ENCODE peak calls at places on chromosome 11, in six cellular contexts. L is testis, G is WERI-Rb-1, S is prostate gland, N is left ventricle myocardium inferior, K is K562. F is an unnamed sample.

GRCh38 chr11:61353109-61354067 is 8.3 kb downstream of the CYB561A3 start:
- DNase-seq in K (no peak), S (no peak), G (no peak), N (no peak), L (no peak), F (no peak)

GRCh38 chr11:11082651-11083050 is 224.8 kb upstream of the ZBED5 start:
- DNase-seq in G (no peak), L (no peak), N (no peak), K (no peak), S (no peak), F (no peak)

GRCh38 chr11:69209038-69209350 is 53.3 kb downstream of the SMIM38 start:
- DNase-seq in S (no peak), N (no peak), L (no peak), K (no peak), G (no peak), F (no peak)

GRCh38 chr11:119167933-119168332 is 592 bp upstream of the NLRX1 start:
- DNase-seq in G (no peak), N (no peak), L (no peak), S (no peak), K (no peak), F (no peak)

GRCh38 chr11:43567396-43567975 is 113.1 kb upstream of the HSD17B12 start:
- DNase-seq in N (no peak), G (no peak), L (no peak), S (no peak), K (peak), F (no peak)

GRCh38 chr11:134069996-134070845 is 1.3 kb downstream of the JAM3 start:
- DNase-seq in S (no peak), N (no peak), K (no peak), L (peak), G (no peak), F (no peak)

GRCh38 chr11:2787816-2788750 is 88.3 kb upstream of the KCNQ1OT1 start:
- DNase-seq in K (peak), S (peak), L (peak), G (no peak), N (peak), F (no peak)

GRCh38 chr11:58771458-58771855 is 39.7 kb upstream of the GLYAT start:
- DNase-seq in K (peak), S (no peak), N (no peak), L (no peak), G (no peak), F (no peak)

GRCh38 chr11:1073261-1073724 is 1.4 kb upstream of the MUC2 start:
- DNase-seq in S (peak), G (peak), N (peak), K (no peak), L (peak), F (peak)

GRCh38 chr11:120182790-120183491 is 27.9 kb upstream of the OAF start:
- DNase-seq in L (peak), K (peak), N (peak), S (no peak), G (peak), F (no peak)

GRCh38 chr11:120610101-120610500 is 98.6 kb downstream of the GRIK4 start:
- DNase-seq in S (no peak), L (no peak), G (no peak), K (no peak), N (no peak), F (no peak)

GRCh38 chr11:115132829-115133228 is 371.4 kb downstream of the CADM1 start:
- DNase-seq in S (no peak), G (peak), K (peak), N (no peak), L (peak), F (no peak)

GRCh38 chr11:72724851-72725730 is 27.1 kb downstream of the ARAP1 start:
- DNase-seq in S (peak), L (peak), K (peak), N (peak), G (peak), F (no peak)

GRCh38 chr11:118898400-118899295 is 15.0 kb downstream of the CXCR5 start:
- DNase-seq in L (no peak), N (no peak), K (no peak), S (no peak), G (no peak), F (no peak)

GRCh38 chr11:73297702-73298101 is 10.4 kb upstream of the ARHGEF17 start:
- DNase-seq in N (no peak), K (no peak), S (no peak), G (no peak), L (no peak), F (no peak)

GRCh38 chr11:27294654-27295053 is 68.4 kb downstream of the CCDC34 start:
- DNase-seq in L (no peak), K (no peak), G (no peak), N (no peak), S (peak), F (no peak)

GRCh38 chr11:83219095-83219494 is 25.6 kb downstream of the ANKRD42 start:
- DNase-seq in G (peak), K (peak), S (no peak), L (no peak), N (no peak), F (no peak)

GRCh38 chr11:73393479-73394415 is 17.5 kb downstream of the RELT start:
- DNase-seq in K (peak), G (peak), L (peak), S (peak), N (peak), F (peak)

GRCh38 chr11:77126861-77127673 is 979 bp upstream of the MYO7A start:
- DNase-seq in G (peak), S (no peak), K (peak), N (peak), L (peak), F (peak)

GRCh38 chr11:613369-613968 is 2.3 kb downstream of the IRF7 start:
- DNase-seq in G (peak), K (peak), S (peak), N (peak), L (peak), F (peak)

GRCh38 chr11:109838034-109838433 is 255.2 kb upstream of the ZC3H12C start:
- DNase-seq in G (no peak), K (no peak), L (no peak), N (no peak), S (no peak), F (no peak)

GRCh38 chr11:17400048-17400775 is 11.8 kb upstream of the KCNJ11 start:
- DNase-seq in S (no peak), K (no peak), L (no peak), G (no peak), N (no peak), F (no peak)

GRCh38 chr11:17581732-17582053 is 34.6 kb downstream of the OTOG start:
- DNase-seq in S (no peak), G (no peak), N (no peak), L (no peak), K (no peak), F (no peak)

GRCh38 chr11:23680488-23681230 is 816.2 kb upstream of the LUZP2 start:
- DNase-seq in L (no peak), G (no peak), S (no peak), K (no peak), N (no peak), F (peak)

GRCh38 chr11:70573701-70574151 is 175.4 kb downstream of the CTTN start:
- DNase-seq in G (no peak), N (no peak), S (no peak), L (no peak), K (no peak), F (peak)

GRCh38 chr11:7577883-7578242 is 64.1 kb downstream of the PPFIBP2 start:
- DNase-seq in S (peak), G (no peak), L (no peak), N (no peak), K (peak), F (no peak)

GRCh38 chr11:119062779-119063178 is 4.8 kb upstream of the VPS11 start:
- DNase-seq in L (peak), G (no peak), K (peak), S (no peak), N (no peak), F (no peak)

GRCh38 chr11:70303070-70303469 is 32.6 kb downstream of the PPFIA1 start:
- DNase-seq in N (no peak), L (no peak), K (no peak), G (no peak), S (no peak), F (no peak)

GRCh38 chr11:72807021-72807693 is 7.1 kb upstream of the ATG16L2 start:
- DNase-seq in K (no peak), L (no peak), N (no peak), G (no peak), S (no peak), F (no peak)

GRCh38 chr11:100930185-100930778 is 199.3 kb downstream of the PGR start:
- DNase-seq in G (no peak), S (peak), L (no peak), K (peak), N (no peak), F (no peak)

GRCh38 chr11:1890856-1891830 is 552 bp downstream of the PRR33 start:
- DNase-seq in K (no peak), L (no peak), S (no peak), G (no peak), N (no peak), F (no peak)

GRCh38 chr11:128039140-128040021 is 548.0 kb downstream of the ETS1 start:
- DNase-seq in K (no peak), S (peak), N (no peak), G (no peak), L (no peak), F (peak)

GRCh38 chr11:128453444-128454336 is 133.7 kb downstream of the ETS1 start:
- DNase-seq in L (peak), K (no peak), N (peak), G (no peak), S (peak), F (no peak)

GRCh38 chr11:63841554-63841953 is 2.6 kb downstream of the MARK2 start:
- DNase-seq in N (no peak), L (no peak), G (no peak), S (peak), K (no peak), F (peak)

GRCh38 chr11:66081505-66081904 is 11.4 kb downstream of the PACS1 start:
- DNase-seq in N (peak), G (no peak), K (peak), L (peak), S (peak), F (peak)

GRCh38 chr11:109034341-109034696 is 369.4 kb downstream of the DDX10 start:
- DNase-seq in K (no peak), S (no peak), N (no peak), L (no peak), G (no peak), F (no peak)

GRCh38 chr11:17875908-17876307 is 136.9 kb downstream of the SERGEF start:
- DNase-seq in G (no peak), S (no peak), N (no peak), L (no peak), K (no peak), F (no peak)

GRCh38 chr11:78662811-78663210 is 88.1 kb upstream of the NARS2 start:
- DNase-seq in S (no peak), G (no peak), N (no peak), L (no peak), K (no peak), F (no peak)

GRCh38 chr11:90646706-90647105 is 423.9 kb upstream of the CHORDC1 start:
- DNase-seq in L (no peak), K (no peak), S (no peak), G (no peak), N (no peak), F (no peak)

GRCh38 chr11:123065634-123066033 is 3.7 kb upstream of the HSPA8 start:
- DNase-seq in S (no peak), K (no peak), G (no peak), N (no peak), L (no peak), F (no peak)

GRCh38 chr11:62540804-62541671 is 5.6 kb downstream of the AHNAK start:
- DNase-seq in S (no peak), K (no peak), L (no peak), G (no peak), N (peak), F (no peak)

GRCh38 chr11:62542750-62543567 is 3.6 kb downstream of the AHNAK start:
- DNase-seq in K (peak), S (peak), G (peak), N (peak), L (peak), F (peak)

GRCh38 chr11:62543680-62544444 is 2.7 kb downstream of the AHNAK start:
- DNase-seq in L (no peak), N (no peak), G (no peak), S (peak), K (no peak), F (no peak)

GRCh38 chr11:62544521-62545436 is 1.8 kb downstream of the AHNAK start:
- DNase-seq in L (no peak), K (peak), N (peak), S (no peak), G (no peak), F (no peak)

DNA sequence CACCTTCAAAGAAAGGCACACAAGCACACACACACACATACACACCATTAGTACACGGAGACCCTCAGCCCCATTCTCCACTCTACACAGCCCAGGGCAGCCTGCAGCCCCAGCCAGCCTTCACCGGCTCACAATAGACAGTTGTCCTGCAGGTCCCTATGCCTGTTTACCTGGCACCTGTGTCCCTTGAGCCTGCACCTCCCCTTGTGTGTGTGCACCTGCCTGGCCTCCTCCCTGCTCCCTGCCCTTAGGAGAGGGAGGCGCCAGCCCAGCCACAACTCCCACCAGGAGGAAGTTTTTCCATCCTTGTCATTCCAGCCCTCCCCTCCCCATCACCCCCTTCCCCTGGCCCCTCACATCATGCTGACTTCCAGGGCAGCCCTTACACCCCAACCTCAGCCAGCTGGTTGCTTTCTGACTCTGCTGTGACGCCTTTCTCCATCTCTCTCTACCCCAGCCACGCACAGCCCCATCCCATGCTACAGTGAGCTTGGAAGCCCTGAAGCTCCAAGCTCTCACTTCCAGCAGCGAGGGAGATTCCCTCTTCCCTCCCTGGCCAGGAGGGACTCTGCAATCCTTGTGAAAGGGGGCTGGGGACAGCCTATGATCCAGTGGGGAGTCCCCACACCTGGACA is 4.4 kb downstream of the AHNAK start:
- DNase-seq in G (no peak), S (no peak), K (no peak), N (no peak), L (no peak), F (no peak)
- H3K27ac ChIP-seq in G (no peak), S (peak), K (peak), N (peak), L (peak), F (peak)

DNA sequence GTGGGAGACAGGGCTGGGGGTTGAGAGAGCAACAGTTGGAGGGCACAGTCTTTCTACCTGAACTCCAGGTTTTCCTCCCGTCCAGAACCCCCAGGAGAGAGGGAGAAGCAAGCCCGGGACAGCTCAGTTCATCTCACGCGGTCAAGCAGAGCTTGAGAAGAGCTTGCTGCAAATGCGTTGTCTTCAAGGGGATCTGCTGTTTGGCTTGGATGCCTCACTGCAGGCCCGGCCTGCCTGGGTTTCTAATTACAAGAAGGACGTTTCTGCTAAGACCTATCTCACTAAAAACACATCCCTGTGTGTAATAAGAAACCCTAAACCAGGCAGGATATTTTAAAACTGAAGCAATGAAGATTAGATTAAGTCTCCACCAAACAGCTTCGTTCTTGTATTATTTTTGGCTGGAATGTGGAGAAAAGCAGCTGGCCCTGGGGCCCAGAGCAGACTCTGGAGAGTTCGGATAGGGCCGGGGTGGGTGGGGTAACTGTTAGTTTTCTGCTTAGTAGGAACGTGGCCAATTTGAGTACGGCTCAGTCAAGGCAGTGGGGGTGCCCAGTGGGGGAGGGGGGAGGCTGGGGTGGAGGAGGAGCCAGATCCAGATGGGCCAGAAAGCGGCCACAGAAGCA is 6.0 kb downstream of the PKNOX2 start:
- DNase-seq in L (peak), K (peak), S (no peak), N (peak), G (peak), F (no peak)
- H3K4me3 ChIP-seq in L (no peak), K (no peak), S (no peak), N (peak), G (peak), F (no peak)

DNA sequence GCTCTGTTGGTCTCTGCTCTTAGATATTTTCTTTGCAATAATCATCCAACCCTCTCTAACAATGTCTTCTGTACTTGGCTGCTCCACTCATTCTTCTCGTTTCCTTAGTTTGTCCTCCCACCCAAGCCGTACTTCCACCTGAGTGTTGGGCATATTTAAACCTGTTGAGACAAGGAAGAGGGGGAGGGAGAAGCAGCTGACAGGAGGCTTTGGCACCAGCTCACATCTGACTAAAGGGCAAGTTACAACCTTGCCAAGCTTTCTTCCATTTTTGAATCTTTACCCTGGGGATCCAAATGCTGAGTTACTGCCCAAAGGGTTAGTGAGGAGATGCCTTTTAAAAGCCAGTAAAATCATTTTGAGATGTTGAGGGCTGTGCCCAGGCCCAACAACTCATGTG is 114.2 kb upstream of the SESN3 start:
- DNase-seq in G (no peak), S (peak), K (no peak), N (no peak), L (no peak), F (no peak)
- H3K27ac ChIP-seq in G (no peak), S (no peak), K (no peak), N (no peak), L (no peak), F (no peak)

GRCh38 chr11:32434116-32434386 is 1.3 kb downstream of the WT1 start:
- DNase-seq in L (no peak), S (no peak), N (no peak), G (no peak), K (no peak), F (no peak)
- H3K4me3 ChIP-seq in L (peak), S (no peak), N (peak), G (no peak), K (peak), F (peak)

DNA sequence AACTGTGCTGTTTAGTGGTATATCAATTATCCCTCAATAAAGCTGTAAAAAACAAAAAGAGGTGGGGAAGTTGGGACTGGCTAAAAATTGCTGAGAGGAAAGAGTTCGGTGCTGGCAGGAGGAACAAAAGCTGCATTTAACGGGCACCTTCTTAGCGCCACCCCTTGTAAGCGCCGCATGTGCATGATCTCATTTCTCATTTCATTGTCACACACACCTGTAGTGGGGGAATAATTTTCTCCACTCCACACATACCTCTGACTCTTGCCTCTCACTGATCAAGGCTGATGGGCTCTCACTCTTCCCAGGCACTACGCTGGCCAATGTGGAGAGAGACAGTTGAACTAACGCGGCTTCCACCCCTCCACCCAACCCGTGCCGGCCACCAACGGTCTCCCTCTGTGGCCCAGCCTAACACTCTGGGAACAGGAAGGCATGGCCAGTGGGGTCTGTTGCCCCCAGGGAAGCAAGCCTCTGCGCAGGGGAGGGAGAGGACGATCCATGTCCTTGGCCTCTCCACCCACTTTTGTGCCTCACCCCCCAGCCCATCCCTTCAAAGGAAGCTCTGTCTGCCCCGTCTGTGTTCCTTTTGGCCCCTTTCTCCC is 186.7 kb upstream of the SYT13 start:
- DNase-seq in S (no peak), K (no peak), N (no peak), L (no peak), G (no peak), F (no peak)
- H3K27ac ChIP-seq in S (no peak), K (no peak), N (no peak), L (no peak), G (no peak), F (no peak)

GRCh38 chr11:86211619-86212018 is 32.9 kb upstream of the EED start:
- DNase-seq in G (no peak), L (no peak), K (peak), N (no peak), S (no peak), F (no peak)
- H3K4me3 ChIP-seq in G (no peak), L (no peak), K (no peak), N (no peak), S (no peak), F (no peak)

GRCh38 chr11:12222099-12222751 is 111.8 kb downstream of the MICAL2 start:
- DNase-seq in G (peak), K (no peak), L (peak), S (no peak), N (peak), F (peak)

GRCh38 chr11:12224537-12224893 is 114.1 kb downstream of the MICAL2 start:
- DNase-seq in N (peak), G (no peak), S (peak), L (peak), K (no peak), F (peak)

GRCh38 chr11:12223771-12224536 is 113.6 kb downstream of the MICAL2 start:
- DNase-seq in G (peak), K (no peak), S (peak), N (no peak), L (no peak), F (no peak)

GRCh38 chr11:12226093-12226492 is 115.7 kb downstream of the MICAL2 start:
- DNase-seq in G (no peak), N (no peak), K (no peak), S (no peak), L (no peak), F (no peak)

GRCh38 chr11:12225046-12225739 is 114.8 kb downstream of the MICAL2 start:
- DNase-seq in K (no peak), N (no peak), G (no peak), S (no peak), L (no peak), F (no peak)
- H3K27ac ChIP-seq in K (no peak), N (peak), G (no peak), S (no peak), L (no peak), F (peak)